ENCODE peak calls at places on chromosomes 3 and 15, in five cellular contexts. One of them, this sample, is unnamed.

GRCh38 chr15:81889480-81889871 is 156.3 kb downstream of the MEX3B start:
- DNase-seq in stimulated activated effector memory CD8-positive, alpha-beta T cell treated with anti-CD3 and anti-CD28 coated beads, Interleukin-12 subunit alpha, Interleukin-12 subunit beta, amount 100 ng/mL, for 72 hours: no peak
- DNase-seq in HT1080: no peak
- DNase-seq in NCI-H1092 treated with DMSO at 0.1 percent for 48 hours: no peak
- DNase-seq in stimulated activated CD4-positive, alpha-beta T cell treated with anti-CD3 and anti-CD28 coated beads, Interleukin-1b, Interleukin-23, amount 100 ng/mL, for 24 hours: no peak
- DNase-seq in this sample: no peak

GRCh38 chr3:39144095-39144747 is 9.2 kb downstream of the CSRNP1 start:
- DNase-seq in NCI-H1092 treated with DMSO at 0.1 percent for 48 hours: peak
- DNase-seq in stimulated activated effector memory CD8-positive, alpha-beta T cell treated with anti-CD3 and anti-CD28 coated beads, Interleukin-12 subunit alpha, Interleukin-12 subunit beta, amount 100 ng/mL, for 72 hours: no peak
- DNase-seq in stimulated activated CD4-positive, alpha-beta T cell treated with anti-CD3 and anti-CD28 coated beads, Interleukin-1b, Interleukin-23, amount 100 ng/mL, for 24 hours: no peak
- DNase-seq in HT1080: no peak
- DNase-seq in this sample: no peak

GRCh38 chr3:121730940-121731687 is 18.4 kb downstream of the GOLGB1 start:
- DNase-seq in stimulated activated effector memory CD8-positive, alpha-beta T cell treated with anti-CD3 and anti-CD28 coated beads, Interleukin-12 subunit alpha, Interleukin-12 subunit beta, amount 100 ng/mL, for 72 hours: no peak
- DNase-seq in stimulated activated CD4-positive, alpha-beta T cell treated with anti-CD3 and anti-CD28 coated beads, Interleukin-1b, Interleukin-23, amount 100 ng/mL, for 24 hours: no peak
- DNase-seq in HT1080: no peak
- DNase-seq in NCI-H1092 treated with DMSO at 0.1 percent for 48 hours: no peak
- DNase-seq in this sample: no peak

GRCh38 chr3:151750181-151750580 is 16.5 kb downstream of the AADACL2 start:
- DNase-seq in stimulated activated effector memory CD8-positive, alpha-beta T cell treated with anti-CD3 and anti-CD28 coated beads, Interleukin-12 subunit alpha, Interleukin-12 subunit beta, amount 100 ng/mL, for 72 hours: no peak
- DNase-seq in HT1080: no peak
- DNase-seq in stimulated activated CD4-positive, alpha-beta T cell treated with anti-CD3 and anti-CD28 coated beads, Interleukin-1b, Interleukin-23, amount 100 ng/mL, for 24 hours: no peak
- DNase-seq in NCI-H1092 treated with DMSO at 0.1 percent for 48 hours: no peak
- DNase-seq in this sample: no peak

GRCh38 chr3:119831941-119832371 is 50.1 kb downstream of the NR1I2 start:
- DNase-seq in stimulated activated effector memory CD8-positive, alpha-beta T cell treated with anti-CD3 and anti-CD28 coated beads, Interleukin-12 subunit alpha, Interleukin-12 subunit beta, amount 100 ng/mL, for 72 hours: no peak
- DNase-seq in HT1080: peak
- DNase-seq in NCI-H1092 treated with DMSO at 0.1 percent for 48 hours: no peak
- DNase-seq in stimulated activated CD4-positive, alpha-beta T cell treated with anti-CD3 and anti-CD28 coated beads, Interleukin-1b, Interleukin-23, amount 100 ng/mL, for 24 hours: no peak
- DNase-seq in this sample: no peak

GRCh38 chr15:44808557-44808956 is 72.2 kb downstream of the TRIM69 start:
- DNase-seq in NCI-H1092 treated with DMSO at 0.1 percent for 48 hours: no peak
- DNase-seq in stimulated activated CD4-positive, alpha-beta T cell treated with anti-CD3 and anti-CD28 coated beads, Interleukin-1b, Interleukin-23, amount 100 ng/mL, for 24 hours: no peak
- DNase-seq in HT1080: no peak
- DNase-seq in stimulated activated effector memory CD8-positive, alpha-beta T cell treated with anti-CD3 and anti-CD28 coated beads, Interleukin-12 subunit alpha, Interleukin-12 subunit beta, amount 100 ng/mL, for 72 hours: no peak
- DNase-seq in this sample: no peak

GRCh38 chr3:48463703-48464102 is 17.2 kb downstream of the ATRIP start:
- DNase-seq in stimulated activated effector memory CD8-positive, alpha-beta T cell treated with anti-CD3 and anti-CD28 coated beads, Interleukin-12 subunit alpha, Interleukin-12 subunit beta, amount 100 ng/mL, for 72 hours: no peak
- DNase-seq in NCI-H1092 treated with DMSO at 0.1 percent for 48 hours: no peak
- DNase-seq in HT1080: no peak
- DNase-seq in stimulated activated CD4-positive, alpha-beta T cell treated with anti-CD3 and anti-CD28 coated beads, Interleukin-1b, Interleukin-23, amount 100 ng/mL, for 24 hours: no peak
- DNase-seq in this sample: no peak

GRCh38 chr3:135197856-135198255 is 402.8 kb downstream of the EPHB1 start:
- DNase-seq in stimulated activated CD4-positive, alpha-beta T cell treated with anti-CD3 and anti-CD28 coated beads, Interleukin-1b, Interleukin-23, amount 100 ng/mL, for 24 hours: no peak
- DNase-seq in stimulated activated effector memory CD8-positive, alpha-beta T cell treated with anti-CD3 and anti-CD28 coated beads, Interleukin-12 subunit alpha, Interleukin-12 subunit beta, amount 100 ng/mL, for 72 hours: no peak
- DNase-seq in NCI-H1092 treated with DMSO at 0.1 percent for 48 hours: no peak
- DNase-seq in HT1080: no peak
- DNase-seq in this sample: no peak

GRCh38 chr3:124094496-124094895 is 102.6 kb upstream of the ROPN1 start:
- DNase-seq in stimulated activated effector memory CD8-positive, alpha-beta T cell treated with anti-CD3 and anti-CD28 coated beads, Interleukin-12 subunit alpha, Interleukin-12 subunit beta, amount 100 ng/mL, for 72 hours: no peak
- DNase-seq in stimulated activated CD4-positive, alpha-beta T cell treated with anti-CD3 and anti-CD28 coated beads, Interleukin-1b, Interleukin-23, amount 100 ng/mL, for 24 hours: no peak
- DNase-seq in NCI-H1092 treated with DMSO at 0.1 percent for 48 hours: no peak
- DNase-seq in HT1080: no peak
- DNase-seq in this sample: no peak

GRCh38 chr3:184428561-184429175 is 48.8 kb downstream of the CHRD start:
- DNase-seq in stimulated activated CD4-positive, alpha-beta T cell treated with anti-CD3 and anti-CD28 coated beads, Interleukin-1b, Interleukin-23, amount 100 ng/mL, for 24 hours: no peak
- DNase-seq in HT1080: no peak
- DNase-seq in stimulated activated effector memory CD8-positive, alpha-beta T cell treated with anti-CD3 and anti-CD28 coated beads, Interleukin-12 subunit alpha, Interleukin-12 subunit beta, amount 100 ng/mL, for 72 hours: no peak
- DNase-seq in NCI-H1092 treated with DMSO at 0.1 percent for 48 hours: peak
- DNase-seq in this sample: no peak

GRCh38 chr3:156406393-156406792 is 148.5 kb downstream of the SSR3 start:
- DNase-seq in stimulated activated effector memory CD8-positive, alpha-beta T cell treated with anti-CD3 and anti-CD28 coated beads, Interleukin-12 subunit alpha, Interleukin-12 subunit beta, amount 100 ng/mL, for 72 hours: no peak
- DNase-seq in stimulated activated CD4-positive, alpha-beta T cell treated with anti-CD3 and anti-CD28 coated beads, Interleukin-1b, Interleukin-23, amount 100 ng/mL, for 24 hours: no peak
- DNase-seq in NCI-H1092 treated with DMSO at 0.1 percent for 48 hours: no peak
- DNase-seq in HT1080: no peak
- DNase-seq in this sample: no peak

GRCh38 chr3:133838916-133839800 is 33.5 kb downstream of the SRPRB start:
- DNase-seq in NCI-H1092 treated with DMSO at 0.1 percent for 48 hours: no peak
- DNase-seq in stimulated activated CD4-positive, alpha-beta T cell treated with anti-CD3 and anti-CD28 coated beads, Interleukin-1b, Interleukin-23, amount 100 ng/mL, for 24 hours: no peak
- DNase-seq in stimulated activated effector memory CD8-positive, alpha-beta T cell treated with anti-CD3 and anti-CD28 coated beads, Interleukin-12 subunit alpha, Interleukin-12 subunit beta, amount 100 ng/mL, for 72 hours: no peak
- DNase-seq in HT1080: no peak
- DNase-seq in this sample: no peak

GRCh38 chr3:189229421-189229820 is 57.6 kb downstream of the TPRG1 start:
- DNase-seq in stimulated activated effector memory CD8-positive, alpha-beta T cell treated with anti-CD3 and anti-CD28 coated beads, Interleukin-12 subunit alpha, Interleukin-12 subunit beta, amount 100 ng/mL, for 72 hours: no peak
- DNase-seq in NCI-H1092 treated with DMSO at 0.1 percent for 48 hours: no peak
- DNase-seq in HT1080: no peak
- DNase-seq in stimulated activated CD4-positive, alpha-beta T cell treated with anti-CD3 and anti-CD28 coated beads, Interleukin-1b, Interleukin-23, amount 100 ng/mL, for 24 hours: no peak
- DNase-seq in this sample: no peak

GRCh38 chr3:83224101-83224868 is 1462.8 kb upstream of the GBE1 start:
- DNase-seq in NCI-H1092 treated with DMSO at 0.1 percent for 48 hours: no peak
- DNase-seq in stimulated activated effector memory CD8-positive, alpha-beta T cell treated with anti-CD3 and anti-CD28 coated beads, Interleukin-12 subunit alpha, Interleukin-12 subunit beta, amount 100 ng/mL, for 72 hours: no peak
- DNase-seq in HT1080: peak
- DNase-seq in stimulated activated CD4-positive, alpha-beta T cell treated with anti-CD3 and anti-CD28 coated beads, Interleukin-1b, Interleukin-23, amount 100 ng/mL, for 24 hours: no peak
- DNase-seq in this sample: no peak

GRCh38 chr15:90954712-90955671 is at the start of gene RCCD1:
- DNase-seq in NCI-H1092 treated with DMSO at 0.1 percent for 48 hours: peak
- DNase-seq in HT1080: peak
- DNase-seq in stimulated activated effector memory CD8-positive, alpha-beta T cell treated with anti-CD3 and anti-CD28 coated beads, Interleukin-12 subunit alpha, Interleukin-12 subunit beta, amount 100 ng/mL, for 72 hours: peak
- DNase-seq in stimulated activated CD4-positive, alpha-beta T cell treated with anti-CD3 and anti-CD28 coated beads, Interleukin-1b, Interleukin-23, amount 100 ng/mL, for 24 hours: peak
- DNase-seq in this sample: peak

GRCh38 chr15:73335471-73335870 is 33.3 kb downstream of the HCN4 start:
- DNase-seq in stimulated activated CD4-positive, alpha-beta T cell treated with anti-CD3 and anti-CD28 coated beads, Interleukin-1b, Interleukin-23, amount 100 ng/mL, for 24 hours: no peak
- DNase-seq in stimulated activated effector memory CD8-positive, alpha-beta T cell treated with anti-CD3 and anti-CD28 coated beads, Interleukin-12 subunit alpha, Interleukin-12 subunit beta, amount 100 ng/mL, for 72 hours: no peak
- DNase-seq in HT1080: no peak
- DNase-seq in NCI-H1092 treated with DMSO at 0.1 percent for 48 hours: no peak
- DNase-seq in this sample: no peak

GRCh38 chr3:150090006-150090405 is 119.3 kb upstream of the PFN2 start:
- DNase-seq in stimulated activated effector memory CD8-positive, alpha-beta T cell treated with anti-CD3 and anti-CD28 coated beads, Interleukin-12 subunit alpha, Interleukin-12 subunit beta, amount 100 ng/mL, for 72 hours: no peak
- DNase-seq in stimulated activated CD4-positive, alpha-beta T cell treated with anti-CD3 and anti-CD28 coated beads, Interleukin-1b, Interleukin-23, amount 100 ng/mL, for 24 hours: no peak
- DNase-seq in HT1080: no peak
- DNase-seq in NCI-H1092 treated with DMSO at 0.1 percent for 48 hours: no peak
- DNase-seq in this sample: no peak